ENCODE peak calls at places on chromosome X, in nine cellular contexts. J is stomach; O is effector memory CD4-positive, alpha-beta T cell; T is AG09309; R is sciatic nerve; H is SW480; V is tibial artery; E is T-helper 17 cell; M is Ammon's horn. S is an unnamed sample.
A peak's percentile ranks its signal among the peaks of the same experiment; 100 is the strongest.

GRCh38 chrX:155270969-155271368 is 6.7 kb upstream of the RAB39B start:
- DNase-seq in J (no peak), O (no peak), T (no peak), R (no peak), H (no peak), V (no peak), E (no peak), M (no peak), S (no peak)

GRCh38 chrX:3697220-3697684 is 16.2 kb downstream of the PRKX start:
- DNase-seq in J (no peak), O (no peak), T (no peak), R (no peak), H (no peak), V (no peak), E (no peak), M (no peak), S (no peak)

GRCh38 chrX:110741213-110741796 is 54.3 kb downstream of the CHRDL1 start:
- DNase-seq in J (no peak), O (no peak), T (peak; percentile 32), R (no peak), H (peak; percentile 2), V (no peak), E (no peak), M (no peak), S (no peak)

GRCh38 chrX:81377329-81377728 is 175.4 kb downstream of the SH3BGRL start:
- DNase-seq in J (no peak), O (no peak), T (peak; percentile 7), R (no peak), H (peak; percentile 1), V (no peak), E (no peak), M (no peak), S (peak; percentile 0)

GRCh38 chrX:40061871-40062524 is 35.8 kb downstream of the BCOR start:
- DNase-seq in J (no peak), O (no peak), T (no peak), R (peak; percentile 53), H (no peak), V (no peak), E (no peak), M (no peak), S (no peak)

GRCh38 chrX:48864210-48864609 is 28.8 kb upstream of the PCSK1N start:
- DNase-seq in J (no peak), O (no peak), T (peak; percentile 45), R (no peak), H (peak; percentile 75), V (no peak), E (no peak), M (no peak), S (peak; percentile 1)

GRCh38 chrX:149392896-149393295 is 112.2 kb downstream of the IDS start:
- DNase-seq in J (no peak), O (no peak), T (no peak), R (no peak), H (no peak), V (no peak), E (no peak), M (no peak), S (peak; percentile 0)

GRCh38 chrX:111375747-111376146 is 36.2 kb downstream of the DCX start:
- DNase-seq in J (no peak), O (no peak), T (no peak), R (no peak), H (peak; percentile 5), V (no peak), E (no peak), M (no peak), S (no peak)

GRCh38 chrX:124211312-124211942 is 121.0 kb upstream of the TEX13D start:
- DNase-seq in J (no peak), O (no peak), T (no peak), R (no peak), H (peak; percentile 69), V (no peak), E (no peak), M (peak; percentile 23), S (peak; percentile 28)

GRCh38 chrX:118370921-118371624 is 25.2 kb downstream of the WDR44 start:
- DNase-seq in J (no peak), O (no peak), T (no peak), R (no peak), H (no peak), V (no peak), E (no peak), M (no peak), S (peak; percentile 2)

GRCh38 chrX:119194631-119195030 is 41.5 kb upstream of the PGRMC1 start:
- DNase-seq in J (no peak), O (no peak), T (peak; percentile 2), R (no peak), H (peak; percentile 13), V (no peak), E (no peak), M (no peak), S (no peak)

GRCh38 chrX:82031250-82031649 is 829.3 kb downstream of the SH3BGRL start:
- DNase-seq in J (no peak), O (no peak), T (no peak), R (no peak), H (no peak), V (no peak), E (no peak), M (no peak), S (no peak)

GRCh38 chrX:153464116-153464515 is 6.3 kb downstream of the HAUS7 start:
- DNase-seq in J (no peak), O (no peak), T (no peak), R (no peak), H (no peak), V (no peak), E (no peak), M (no peak), S (no peak)

GRCh38 chrX:110420771-110421498 is 62.3 kb downstream of the RTL9 start:
- DNase-seq in J (no peak), O (no peak), T (no peak), R (no peak), H (peak; percentile 5), V (no peak), E (no peak), M (peak; percentile 83), S (no peak)

GRCh38 chrX:74449937-74450330 is 28.6 kb downstream of the SLC16A2 start:
- DNase-seq in J (no peak), O (no peak), T (peak; percentile 49), R (no peak), H (no peak), V (no peak), E (no peak), M (no peak), S (no peak)

S was measured in HepG2.